ENCODE peak calls at places on chromosomes 2 and 18, in eight cellular contexts. Z, V, F, X, B, L, C and N are unnamed samples.

GRCh38 chr2:121489944-121490585 is 40.6 kb upstream of the RNU4ATAC start:
- DNase-seq in B (no peak), C (no peak), V (no peak), F (no peak), Z (no peak), X (peak; percentile 38), L (peak; percentile 13), N (no peak)

GRCh38 chr2:34188464-34188863 is 589.4 kb upstream of the FAM98A start:
- DNase-seq in C (no peak), Z (no peak), X (no peak), L (no peak), B (no peak), V (no peak), F (no peak), N (no peak)

GRCh38 chr18:111292-112014 is 46.9 kb upstream of the USP14 start:
- DNase-seq in F (peak; percentile 77), L (peak; percentile 74), Z (peak; percentile 78), C (peak; percentile 77), B (no peak), X (peak; percentile 40), V (peak; percentile 33), N (peak; percentile 59)

GRCh38 chr18:31042391-31043181 is at the start of gene DSC3:
- DNase-seq in L (peak; percentile 35), Z (no peak), F (no peak), C (peak; percentile 47), X (peak; percentile 34), V (peak; percentile 51), B (no peak), N (no peak)

GRCh38 chr2:148549001-148549400 is 95.5 kb upstream of the EPC2 start:
- DNase-seq in X (no peak), L (no peak), F (no peak), Z (no peak), V (no peak), B (no peak), C (no peak), N (peak; percentile 64)

GRCh38 chr18:79513381-79514081 is 117.8 kb downstream of the NFATC1 start:
- DNase-seq in B (no peak), V (no peak), F (no peak), C (no peak), Z (no peak), X (no peak), L (no peak), N (no peak)

GRCh38 chr18:78726326-78727056 is 253.1 kb upstream of the SALL3 start:
- DNase-seq in F (no peak), X (no peak), V (no peak), C (no peak), B (no peak), L (no peak), Z (no peak), N (no peak)

GRCh38 chr18:57077786-57078552 is 68.9 kb upstream of the BOD1L2 start:
- DNase-seq in Z (peak; percentile 47), B (no peak), X (no peak), F (no peak), L (no peak), V (no peak), C (no peak), N (no peak)

GRCh38 chr2:149221898-149222297 is 108.5 kb upstream of the LYPD6 start:
- DNase-seq in V (no peak), L (peak; percentile 36), Z (no peak), X (no peak), F (peak; percentile 20), B (no peak), C (no peak), N (peak; percentile 86)

GRCh38 chr18:7259482-7259881 is 28.6 kb downstream of the LRRC30 start:
- DNase-seq in C (no peak), Z (no peak), V (no peak), X (no peak), B (no peak), F (no peak), L (no peak), N (no peak)

GRCh38 chr18:48962857-48963554 is 12.2 kb upstream of the SMAD7 start:
- DNase-seq in Z (no peak), L (no peak), B (no peak), X (peak; percentile 48), V (no peak), F (no peak), C (no peak), N (no peak)

GRCh38 chr18:28175047-28175929 is 1.6 kb downstream of the CDH2 start:
- DNase-seq in X (peak; percentile 70), V (peak; percentile 8), C (no peak), F (no peak), B (no peak), L (peak; percentile 91), Z (no peak), N (no peak)

GRCh38 chr2:171274757-171275156 is 114.1 kb upstream of the TLK1 start:
- DNase-seq in V (no peak), C (no peak), Z (no peak), L (no peak), F (no peak), X (no peak), B (no peak), N (no peak)

GRCh38 chr2:120988051-120988707 is 252.5 kb downstream of the GLI2 start:
- DNase-seq in Z (no peak), C (no peak), L (no peak), F (no peak), V (no peak), X (no peak), B (no peak), N (no peak)

GRCh38 chr2:69083126-69083733 is 70.3 kb downstream of the ANTXR1 start:
- DNase-seq in F (peak; percentile 40), L (no peak), X (peak; percentile 34), B (no peak), V (peak; percentile 23), C (no peak), Z (no peak), N (no peak)

GRCh38 chr2:24424387-24424786 is 64.1 kb upstream of the ITSN2 start:
- DNase-seq in F (no peak), Z (no peak), V (no peak), X (no peak), L (no peak), B (no peak), C (no peak), N (no peak)

GRCh38 chr2:233199870-233200269 is 51.6 kb upstream of the ATG16L1 start:
- DNase-seq in X (no peak), F (no peak), V (no peak), L (no peak), C (no peak), Z (no peak), B (no peak), N (no peak)

GRCh38 chr18:44826418-44827259 is 146.0 kb downstream of the SETBP1 start:
- DNase-seq in C (no peak), L (peak; percentile 75), F (peak; percentile 95), X (peak; percentile 98), B (peak; percentile 72), Z (no peak), V (no peak), N (peak; percentile 53)

GRCh38 chr2:140349695-140350094 is 1569.5 kb upstream of the NXPH2 start:
- DNase-seq in B (no peak), X (no peak), C (no peak), Z (no peak), F (peak; percentile 42), V (no peak), L (no peak), N (no peak)

DNA sequence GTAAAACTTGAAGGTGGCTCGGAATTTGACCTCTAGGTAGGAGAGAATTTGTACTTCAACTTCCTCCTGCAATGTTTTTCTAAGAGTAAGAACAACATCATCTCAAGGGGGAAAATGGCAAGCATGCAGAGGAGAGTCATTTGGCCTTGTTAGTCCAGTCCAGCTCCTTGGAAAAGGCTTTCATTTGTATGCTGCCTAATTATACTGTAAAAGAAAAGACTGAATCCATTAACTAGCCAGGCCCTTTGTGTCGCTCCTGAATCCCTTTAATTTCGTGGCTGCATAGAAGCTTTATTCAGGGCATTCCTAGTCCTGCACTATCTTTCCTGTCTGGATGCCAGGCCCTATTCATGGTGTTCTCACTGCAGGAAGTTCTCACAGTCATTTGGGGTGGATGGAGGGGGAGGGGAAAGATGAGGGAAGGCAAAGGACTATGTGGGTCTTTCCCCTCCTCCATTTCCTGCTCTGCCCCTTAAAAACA is 36.0 kb downstream of the PHLPP1 start:
- DNase-seq in C (no peak), X (peak; percentile 73), Z (no peak), L (no peak), F (peak; percentile 84), B (no peak), V (no peak), N (peak; percentile 19)
- H3K27ac ChIP-seq in C (peak overlapping the region; percentile 2), X (no peak overlapping the region), Z (no peak overlapping the region), L (no peak overlapping the region), F (peak overlapping the region; percentile 4), B (no peak overlapping the region), V (peak overlapping the region; percentile 26), N (no peak overlapping the region)

GRCh38 chr2:46114981-46115380 is 182.2 kb upstream of the EPAS1 start:
- DNase-seq in X (no peak), F (no peak), B (no peak), L (no peak), Z (no peak), V (no peak), C (no peak), N (peak; percentile 17)
- H3K4me1 ChIP-seq in X (peaks cover 2% of the 10 kb centered on the region), F (no peaks in the 10 kb centered on the region), B (peaks cover 15% of the 10 kb centered on the region), L (no peaks in the 10 kb centered on the region), Z (no peaks in the 10 kb centered on the region), V (peaks cover 51% of the 10 kb centered on the region), C (peaks cover 44% of the 10 kb centered on the region), N (peaks cover 3% of the 10 kb centered on the region)

GRCh38 chr2:11131166-11131920 is 23.9 kb upstream of the SLC66A3 start:
- DNase-seq in B (no peak), L (no peak), Z (no peak), C (no peak), F (no peak), X (no peak), V (no peak), N (no peak)

GRCh38 chr2:11128258-11128951 is 26.9 kb upstream of the SLC66A3 start:
- DNase-seq in F (peak; percentile 29), B (no peak), V (no peak), X (peak; percentile 76), C (no peak), L (no peak), Z (no peak), N (no peak)

GRCh38 chr2:11132036-11132671 is 23.1 kb upstream of the SLC66A3 start:
- DNase-seq in C (no peak), Z (no peak), L (no peak), X (no peak), F (no peak), B (no peak), V (no peak), N (no peak)

GRCh38 chr2:11127791-11128190 is 27.5 kb upstream of the SLC66A3 start:
- DNase-seq in V (no peak), F (no peak), Z (no peak), X (no peak), B (no peak), L (no peak), C (no peak), N (no peak)

GRCh38 chr2:11129598-11130449 is 25.4 kb upstream of the SLC66A3 start:
- DNase-seq in F (peak; percentile 71), L (peak; percentile 90), X (peak; percentile 27), C (peak; percentile 82), B (no peak), Z (peak; percentile 78), V (peak; percentile 59), N (no peak)
- H3K27ac ChIP-seq in F (no peak overlapping the region), L (no peak overlapping the region), X (no peak overlapping the region), C (peak overlapping the region; percentile 64), B (no peak overlapping the region), Z (no peak overlapping the region), V (peak overlapping the region; percentile 77), N (no peak overlapping the region)

DNA sequence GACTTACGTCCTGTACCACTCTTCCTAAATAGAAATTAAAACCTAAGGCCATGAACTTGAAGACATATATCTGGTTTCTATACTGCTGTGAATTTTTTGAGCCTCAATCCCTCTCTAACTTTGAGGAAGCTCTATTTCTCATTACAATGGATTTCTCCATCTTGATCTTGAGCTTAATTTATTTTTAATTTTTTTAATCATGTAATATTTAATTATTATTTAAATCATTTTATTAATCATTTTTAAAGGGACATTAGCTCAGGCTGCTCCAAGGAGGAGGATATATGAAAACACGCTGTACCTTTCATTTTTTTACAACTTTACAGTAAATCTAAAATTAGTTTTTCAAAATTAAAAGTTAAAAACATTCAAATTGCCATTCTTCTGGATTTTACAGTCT is 540.5 kb downstream of the SATB2 start:
- DNase-seq in Z (no peak), C (no peak), X (no peak), L (no peak), F (no peak), B (no peak), V (no peak), N (no peak)
- H3K4me1 ChIP-seq in Z (no peaks in the 10 kb centered on the region), C (no peaks in the 10 kb centered on the region), X (no peaks in the 10 kb centered on the region), L (no peaks in the 10 kb centered on the region), F (no peaks in the 10 kb centered on the region), B (no peaks in the 10 kb centered on the region), V (no peaks in the 10 kb centered on the region), N (no peaks in the 10 kb centered on the region)